ENCODE peak calls at places on chromosomes 6 and 20, in four cellular contexts. One of them, this sample, is unnamed.

GRCh38 chr6:43334466-43335095 is 26.0 kb upstream of the CRIP3 start:
- DNase-seq in iris pigment epithelial cell: peak
- DNase-seq in effector CD4-positive, alpha-beta T cell: no peak
- DNase-seq in CD4-positive, alpha-beta T cell: no peak
- DNase-seq in this sample: no peak

GRCh38 chr20:62063601-62063980 is 2.1 kb downstream of the TAF4 start:
- DNase-seq in iris pigment epithelial cell: peak
- DNase-seq in effector CD4-positive, alpha-beta T cell: no peak
- DNase-seq in CD4-positive, alpha-beta T cell: no peak
- DNase-seq in this sample: no peak

GRCh38 chr20:43915209-43916072 is 789 bp downstream of the TOX2 start:
- DNase-seq in iris pigment epithelial cell: peak
- DNase-seq in effector CD4-positive, alpha-beta T cell: peak
- DNase-seq in CD4-positive, alpha-beta T cell: peak
- DNase-seq in this sample: peak

GRCh38 chr6:123677897-123678296 is 41.1 kb upstream of the TRDN start:
- DNase-seq in iris pigment epithelial cell: no peak
- DNase-seq in effector CD4-positive, alpha-beta T cell: no peak
- DNase-seq in CD4-positive, alpha-beta T cell: no peak
- DNase-seq in this sample: no peak

GRCh38 chr6:137510923-137511322 is 16.7 kb upstream of the OLIG3 start:
- DNase-seq in iris pigment epithelial cell: no peak
- DNase-seq in effector CD4-positive, alpha-beta T cell: no peak
- DNase-seq in CD4-positive, alpha-beta T cell: no peak
- DNase-seq in this sample: no peak

GRCh38 chr6:11788043-11788442 is 9.4 kb upstream of the ADTRP start:
- DNase-seq in iris pigment epithelial cell: no peak
- DNase-seq in effector CD4-positive, alpha-beta T cell: no peak
- DNase-seq in CD4-positive, alpha-beta T cell: no peak
- DNase-seq in this sample: no peak

GRCh38 chr6:11381801-11382513 is 149.5 kb upstream of the NEDD9 start:
- DNase-seq in iris pigment epithelial cell: no peak
- DNase-seq in effector CD4-positive, alpha-beta T cell: peak
- DNase-seq in CD4-positive, alpha-beta T cell: peak
- DNase-seq in this sample: peak

GRCh38 chr20:43994486-43995100 is 79.9 kb downstream of the TOX2 start:
- DNase-seq in iris pigment epithelial cell: peak
- DNase-seq in effector CD4-positive, alpha-beta T cell: no peak
- DNase-seq in CD4-positive, alpha-beta T cell: no peak
- DNase-seq in this sample: no peak

GRCh38 chr6:169345198-169345597 is 91.6 kb upstream of the THBS2 start:
- DNase-seq in iris pigment epithelial cell: no peak
- DNase-seq in effector CD4-positive, alpha-beta T cell: no peak
- DNase-seq in CD4-positive, alpha-beta T cell: no peak
- DNase-seq in this sample: no peak

GRCh38 chr20:51132286-51132810 is 109.4 kb upstream of the KCNG1 start:
- DNase-seq in iris pigment epithelial cell: peak
- DNase-seq in effector CD4-positive, alpha-beta T cell: no peak
- DNase-seq in CD4-positive, alpha-beta T cell: no peak
- DNase-seq in this sample: no peak

GRCh38 chr20:58696411-58696961 is 3.9 kb downstream of the NPEPL1 start:
- DNase-seq in iris pigment epithelial cell: no peak
- DNase-seq in effector CD4-positive, alpha-beta T cell: no peak
- DNase-seq in CD4-positive, alpha-beta T cell: no peak
- DNase-seq in this sample: no peak

GRCh38 chr6:83193747-83194582 is 808 bp downstream of the RWDD2A start:
- DNase-seq in iris pigment epithelial cell: peak
- DNase-seq in effector CD4-positive, alpha-beta T cell: peak
- DNase-seq in CD4-positive, alpha-beta T cell: no peak
- DNase-seq in this sample: peak

GRCh38 chr6:163943647-163944395 is 529.3 kb downstream of the QKI start:
- DNase-seq in iris pigment epithelial cell: peak
- DNase-seq in effector CD4-positive, alpha-beta T cell: no peak
- DNase-seq in CD4-positive, alpha-beta T cell: no peak
- DNase-seq in this sample: no peak

GRCh38 chr6:7747433-7747832 is 21.5 kb downstream of the BMP6 start:
- DNase-seq in iris pigment epithelial cell: no peak
- DNase-seq in effector CD4-positive, alpha-beta T cell: no peak
- DNase-seq in CD4-positive, alpha-beta T cell: no peak
- DNase-seq in this sample: no peak

GRCh38 chr6:4322846-4323309 is 187.5 kb upstream of the ECI2 start:
- DNase-seq in iris pigment epithelial cell: peak
- DNase-seq in effector CD4-positive, alpha-beta T cell: no peak
- DNase-seq in CD4-positive, alpha-beta T cell: no peak
- DNase-seq in this sample: no peak

This sample was measured in activated T-helper 1 cell treated with anti-CD3 and anti-CD28 coated beads, Interleukin-12 subunit alpha, Interleukin-12 subunit beta, Interleukin-2, Interleukin-4 antibody, amounts not matched to agents 30 ng/mL and 10 ng/mL and 1 ng/mL, durations not matched to agents 14 hours and 24 hours and 36 hours.